ENCODE peak calls at places on chromosomes 11 and 22, in ten cellular contexts. G, N, M, P, K, C, F, O, T and L are unnamed samples. For H3K4me1, the result is how much of the 10 kb centered on the place peaks cover.

GRCh38 chr22:28894793-28895192 is 11.4 kb downstream of the ZNRF3 start:
- DNase-seq in P (no peak), N (no peak), F (no peak), G (no peak), C (no peak), K (no peak), O (peak), M (no peak), T (no peak), L (no peak)

GRCh38 chr11:134792044-134792443 is 380.0 kb upstream of the B3GAT1 start:
- DNase-seq in N (no peak), M (no peak), F (no peak), O (no peak), C (no peak), P (no peak), T (no peak), K (no peak), G (peak), L (peak)

GRCh38 chr22:20531404-20532181 is 24.2 kb downstream of the MED15 start:
- DNase-seq in N (no peak), O (peak), P (peak), F (peak), M (peak), K (no peak), G (peak), T (no peak), C (peak), L (no peak)

GRCh38 chr11:38460901-38461300 is 1862.9 kb upstream of the RAG2 start:
- DNase-seq in K (no peak), T (no peak), F (no peak), O (no peak), N (no peak), G (no peak), M (peak), C (peak), P (no peak), L (no peak)

GRCh38 chr11:98531576-98531975 is 489.2 kb upstream of the CNTN5 start:
- DNase-seq in K (no peak), O (no peak), P (no peak), M (no peak), C (no peak), F (no peak), T (no peak), G (no peak), N (no peak), L (no peak)

GRCh38 chr11:133214646-133215045 is 317.7 kb downstream of the OPCML start:
- DNase-seq in G (no peak), F (no peak), T (no peak), N (no peak), O (no peak), M (no peak), P (no peak), C (no peak), K (no peak), L (no peak)

GRCh38 chr22:21657361-21658118 is 8.3 kb upstream of the PPIL2 start:
- DNase-seq in T (peak), P (peak), K (no peak), F (peak), C (peak), O (no peak), N (no peak), G (peak), M (peak), L (no peak)

GRCh38 chr22:28710112-28710888 is 30.7 kb upstream of the TTC28 start:
- DNase-seq in P (no peak), M (no peak), N (no peak), O (no peak), K (no peak), G (peak), T (no peak), C (no peak), F (no peak), L (no peak)

GRCh38 chr11:2519879-2520735 is 75.3 kb downstream of the KCNQ1 start:
- DNase-seq in G (peak), M (peak), P (peak), K (peak), C (no peak), N (no peak), T (peak), F (no peak), O (peak), L (no peak)

GRCh38 chr11:43359432-43359818 is 705 bp downstream of the TTC17 start:
- DNase-seq in M (no peak), O (no peak), N (no peak), T (no peak), C (peak), G (peak), F (no peak), K (no peak), P (peak), L (no peak)

GRCh38 chr11:37394236-37394870 is 796.3 kb upstream of the RAG2 start:
- DNase-seq in P (no peak), C (no peak), G (no peak), K (no peak), F (no peak), O (no peak), T (no peak), N (no peak), M (no peak), L (no peak)

GRCh38 chr22:16563555-16564520 is 28.8 kb downstream of the CCT8L2 start:
- DNase-seq in P (no peak), F (no peak), C (no peak), G (no peak), K (no peak), N (no peak), T (no peak), O (no peak), M (no peak), L (no peak)

GRCh38 chr22:41123151-41123550 is 30.8 kb downstream of the EP300 start:
- DNase-seq in K (no peak), N (no peak), M (no peak), F (no peak), O (no peak), P (no peak), G (no peak), C (no peak), T (no peak), L (no peak)

GRCh38 chr22:29503811-29504372 is 23.9 kb downstream of the NEFH start:
- DNase-seq in T (no peak), O (peak), M (no peak), N (no peak), K (no peak), F (no peak), G (no peak), C (no peak), P (peak), L (no peak)

GRCh38 chr11:62593434-62594044 is 2.2 kb upstream of the TUT1 start:
- DNase-seq in M (peak), P (peak), N (no peak), T (peak), C (peak), K (peak), O (peak), F (no peak), G (peak), L (no peak)

GRCh38 chr22:41469218-41469851 is 418 bp downstream of the ACO2 start:
- DNase-seq in G (no peak), M (peak), F (no peak), P (peak), O (peak), N (no peak), K (no peak), C (peak), T (no peak), L (no peak)

GRCh38 chr22:22097727-22098228 is 115.2 kb upstream of the TOP3B start:
- DNase-seq in C (no peak), T (no peak), F (no peak), N (no peak), O (no peak), G (no peak), P (no peak), K (no peak), M (no peak), L (peak)

GRCh38 chr11:1523779-1524178 is 37.2 kb upstream of the MOB2 start:
- DNase-seq in T (no peak), P (no peak), G (no peak), N (no peak), K (no peak), M (no peak), O (no peak), C (no peak), F (no peak), L (no peak)

GRCh38 chr11:10856689-10857603 is 907 bp downstream of the ZBED5 start:
- DNase-seq in T (no peak), P (peak), G (peak), N (no peak), F (no peak), C (peak), M (peak), O (peak), K (no peak), L (no peak)

GRCh38 chr11:92340839-92341238 is 116.2 kb downstream of the FAT3 start:
- DNase-seq in P (peak), M (no peak), G (peak), T (no peak), K (no peak), C (peak), N (no peak), O (no peak), F (no peak), L (no peak)

DNA sequence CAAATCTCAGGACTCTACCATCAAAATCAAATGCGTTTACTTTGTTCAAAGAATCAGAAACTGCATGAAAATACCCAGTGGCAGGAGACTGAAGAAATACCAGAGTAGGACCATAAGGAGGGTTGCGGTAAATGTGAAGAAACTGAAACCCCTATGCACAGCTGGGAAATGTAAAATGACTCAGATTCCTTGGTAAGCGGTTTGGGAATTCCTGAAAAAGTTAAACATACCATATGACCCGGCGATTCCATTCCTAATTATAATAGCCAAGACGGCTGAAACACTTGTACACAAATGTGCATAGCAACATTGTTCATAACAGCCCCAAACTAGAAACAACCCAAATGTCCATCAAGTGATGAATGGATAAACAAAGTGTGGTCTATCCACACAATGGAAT is 114.1 kb upstream of the GRAMD1B start:
- DNase-seq in O (no peak), P (no peak), G (no peak), N (no peak), F (no peak), K (no peak), T (no peak), C (no peak), M (no peak), L (no peak)
- TF ChIP-seq POLR2AphosphoS5 in O (no peak), P (no peak), G (no peak), N (no peak), F (no peak), K (no peak), T (no peak), C (no peak), M (no peak), L (no peak)

GRCh38 chr22:46079093-46079860 is 71.0 kb upstream of the PPARA start:
- DNase-seq in M (peak), P (peak), T (peak), O (peak), F (no peak), G (no peak), C (no peak), K (peak), N (no peak), L (no peak)
- H3K4me1 ChIP-seq in M (half or more), P (half or more), T (under half), O (half or more), F (half or more), G (half or more), C (under half), K (half or more), N (under half), L (half or more)

DNA sequence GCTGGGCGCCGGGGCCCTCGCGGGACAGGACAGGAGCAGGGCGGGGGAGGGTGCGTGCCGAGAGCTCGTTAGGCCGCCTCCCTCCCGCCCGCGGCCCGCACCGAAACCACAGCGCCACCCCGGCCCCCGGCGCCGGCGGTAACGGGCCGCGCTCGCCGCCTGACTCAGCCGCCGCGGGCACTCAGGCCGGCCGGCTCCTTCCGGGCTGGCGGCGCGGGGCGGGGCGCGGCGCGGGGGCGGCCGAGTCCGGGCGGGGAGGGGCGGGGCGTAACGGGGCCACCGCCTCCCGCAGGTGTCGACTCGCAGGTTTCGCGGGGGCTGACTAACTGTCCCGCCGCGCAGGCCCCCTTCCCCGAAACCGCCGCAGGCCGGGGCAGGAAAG is at the start of gene AP5B1:
- DNase-seq in O (peak), C (peak), F (no peak), T (peak), G (peak), K (peak), P (peak), N (no peak), M (peak), L (no peak)
- TF ChIP-seq POLR2AphosphoS5 in O (no peak), C (no peak), F (peak), T (peak), G (no peak), K (no peak), P (peak), N (peak), M (peak), L (peak)

GRCh38 chr11:12461516-12461915 is 84.1 kb downstream of the PARVA start:
- DNase-seq in C (no peak), T (no peak), F (no peak), N (no peak), K (no peak), O (no peak), P (no peak), M (no peak), G (peak), L (no peak)
- H3K4me1 ChIP-seq in C (under half), T (under half), F (under half), N (under half), K (under half), O (half or more), P (under half), M (under half), G (under half), L (under half)

DNA sequence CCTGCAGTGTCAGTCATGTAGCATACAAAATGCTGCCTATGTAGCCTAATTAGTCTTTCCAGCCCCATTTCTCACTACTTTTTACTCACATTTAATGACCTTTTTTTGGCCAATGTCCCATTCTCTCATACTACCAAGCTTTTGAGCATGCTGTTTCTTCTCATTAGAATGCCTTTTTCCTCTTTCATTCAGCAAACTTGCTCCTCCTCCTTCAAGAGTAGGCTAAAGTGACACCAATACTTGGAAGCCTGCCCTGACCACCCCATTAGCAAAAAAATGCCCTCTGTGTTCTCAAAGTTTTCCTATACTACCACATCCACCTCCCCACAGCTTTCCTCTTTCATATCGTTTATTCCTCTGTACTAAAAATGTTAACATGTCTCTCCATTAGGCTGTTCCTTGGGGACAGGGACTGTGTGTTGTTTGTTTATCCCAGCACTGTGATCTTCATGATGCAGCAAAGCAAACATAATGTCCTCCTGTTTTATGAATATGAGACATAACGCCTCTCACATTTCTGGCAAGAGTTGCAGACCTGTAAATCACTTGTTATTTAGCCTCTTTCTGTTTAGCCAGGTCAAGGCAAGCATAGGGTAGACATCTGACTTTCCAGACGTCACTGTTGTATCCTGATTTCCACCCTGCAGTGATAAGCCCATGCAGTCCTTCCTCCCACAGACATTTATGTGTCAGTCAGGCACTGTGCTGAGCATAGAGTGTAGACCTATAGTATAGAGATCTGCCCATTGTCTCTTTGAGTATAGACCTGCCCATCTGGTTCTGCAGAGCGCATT is 62.0 kb upstream of the UCP3 start:
- DNase-seq in N (no peak), K (no peak), O (no peak), P (no peak), T (no peak), G (no peak), C (no peak), M (no peak), F (no peak), L (no peak)
- TF ChIP-seq POLR2AphosphoS5 in N (no peak), K (no peak), O (no peak), P (no peak), T (no peak), G (no peak), C (no peak), M (no peak), F (no peak), L (no peak)